ENCODE peak calls at places on chromosomes 4 and X, in seven cellular contexts. One of them, this sample, is unnamed.

GRCh38 chrX:39972340-39972739 is 125.4 kb downstream of the BCOR start:
- DNase-seq in GM12892: no peak
- DNase-seq in stimulated activated CD4-positive, alpha-beta T cell treated with anti-CD3 and anti-CD28 coated beads, Interleukin-12 subunit alpha, Interleukin-12 subunit beta, amount 100 ng/mL, for 4 hours: no peak
- DNase-seq in RCC 7860: no peak
- DNase-seq in fibroblast of pulmonary artery: peak; percentile 23
- DNase-seq in progenitor cell of endocrine pancreas: no peak
- DNase-seq in head of caudate nucleus: no peak
- DNase-seq in this sample: no peak

GRCh38 chr4:119536572-119537528 is 91.8 kb downstream of the PDE5A start:
- DNase-seq in fibroblast of pulmonary artery: peak; percentile 49
- DNase-seq in head of caudate nucleus: no peak
- DNase-seq in GM12892: no peak
- DNase-seq in progenitor cell of endocrine pancreas: no peak
- DNase-seq in stimulated activated CD4-positive, alpha-beta T cell treated with anti-CD3 and anti-CD28 coated beads, Interleukin-12 subunit alpha, Interleukin-12 subunit beta, amount 100 ng/mL, for 4 hours: no peak
- DNase-seq in RCC 7860: no peak
- DNase-seq in this sample: no peak

GRCh38 chrX:16695079-16695676 is 17.3 kb downstream of the CTPS2 start:
- DNase-seq in RCC 7860: peak; percentile 27
- DNase-seq in stimulated activated CD4-positive, alpha-beta T cell treated with anti-CD3 and anti-CD28 coated beads, Interleukin-12 subunit alpha, Interleukin-12 subunit beta, amount 100 ng/mL, for 4 hours: peak; percentile 63
- DNase-seq in head of caudate nucleus: peak; percentile 71
- DNase-seq in GM12892: peak; percentile 29
- DNase-seq in progenitor cell of endocrine pancreas: peak; percentile 59
- DNase-seq in fibroblast of pulmonary artery: peak; percentile 62
- DNase-seq in this sample: peak; percentile 90

GRCh38 chrX:53354669-53355068 is 67.8 kb downstream of the SMC1A start:
- DNase-seq in fibroblast of pulmonary artery: peak; percentile 29
- DNase-seq in head of caudate nucleus: no peak
- DNase-seq in GM12892: no peak
- DNase-seq in stimulated activated CD4-positive, alpha-beta T cell treated with anti-CD3 and anti-CD28 coated beads, Interleukin-12 subunit alpha, Interleukin-12 subunit beta, amount 100 ng/mL, for 4 hours: no peak
- DNase-seq in progenitor cell of endocrine pancreas: no peak
- DNase-seq in RCC 7860: no peak
- DNase-seq in this sample: no peak

GRCh38 chr4:21819086-21819485 is 129.5 kb downstream of the KCNIP4 start:
- DNase-seq in head of caudate nucleus: no peak
- DNase-seq in GM12892: no peak
- DNase-seq in fibroblast of pulmonary artery: peak; percentile 64
- DNase-seq in RCC 7860: no peak
- DNase-seq in stimulated activated CD4-positive, alpha-beta T cell treated with anti-CD3 and anti-CD28 coated beads, Interleukin-12 subunit alpha, Interleukin-12 subunit beta, amount 100 ng/mL, for 4 hours: no peak
- DNase-seq in progenitor cell of endocrine pancreas: no peak
- DNase-seq in this sample: no peak

GRCh38 chr4:10461850-10462400 is 4.7 kb upstream of the ZNF518B start:
- DNase-seq in RCC 7860: no peak
- DNase-seq in progenitor cell of endocrine pancreas: no peak
- DNase-seq in fibroblast of pulmonary artery: no peak
- DNase-seq in head of caudate nucleus: no peak
- DNase-seq in stimulated activated CD4-positive, alpha-beta T cell treated with anti-CD3 and anti-CD28 coated beads, Interleukin-12 subunit alpha, Interleukin-12 subunit beta, amount 100 ng/mL, for 4 hours: no peak
- DNase-seq in GM12892: no peak
- DNase-seq in this sample: no peak

GRCh38 chrX:103503163-103503852 is 16.0 kb downstream of the RAB40A start:
- DNase-seq in stimulated activated CD4-positive, alpha-beta T cell treated with anti-CD3 and anti-CD28 coated beads, Interleukin-12 subunit alpha, Interleukin-12 subunit beta, amount 100 ng/mL, for 4 hours: no peak
- DNase-seq in fibroblast of pulmonary artery: no peak
- DNase-seq in progenitor cell of endocrine pancreas: no peak
- DNase-seq in GM12892: no peak
- DNase-seq in head of caudate nucleus: no peak
- DNase-seq in RCC 7860: no peak
- DNase-seq in this sample: no peak

GRCh38 chr4:147480891-147481576 is at the start of gene EDNRA:
- DNase-seq in head of caudate nucleus: no peak
- DNase-seq in stimulated activated CD4-positive, alpha-beta T cell treated with anti-CD3 and anti-CD28 coated beads, Interleukin-12 subunit alpha, Interleukin-12 subunit beta, amount 100 ng/mL, for 4 hours: no peak
- DNase-seq in RCC 7860: no peak
- DNase-seq in fibroblast of pulmonary artery: peak; percentile 54
- DNase-seq in progenitor cell of endocrine pancreas: peak; percentile 33
- DNase-seq in GM12892: no peak
- DNase-seq in this sample: no peak

GRCh38 chr4:24730256-24731001 is 64.9 kb upstream of the SOD3 start:
- DNase-seq in head of caudate nucleus: peak; percentile 17
- DNase-seq in stimulated activated CD4-positive, alpha-beta T cell treated with anti-CD3 and anti-CD28 coated beads, Interleukin-12 subunit alpha, Interleukin-12 subunit beta, amount 100 ng/mL, for 4 hours: no peak
- DNase-seq in GM12892: no peak
- DNase-seq in RCC 7860: no peak
- DNase-seq in fibroblast of pulmonary artery: peak; percentile 28
- DNase-seq in progenitor cell of endocrine pancreas: no peak
- DNase-seq in this sample: no peak

GRCh38 chrX:132692066-132692465 is 203.2 kb upstream of the MBNL3 start:
- DNase-seq in fibroblast of pulmonary artery: peak; percentile 11
- DNase-seq in GM12892: no peak
- DNase-seq in RCC 7860: no peak
- DNase-seq in head of caudate nucleus: no peak
- DNase-seq in progenitor cell of endocrine pancreas: no peak
- DNase-seq in stimulated activated CD4-positive, alpha-beta T cell treated with anti-CD3 and anti-CD28 coated beads, Interleukin-12 subunit alpha, Interleukin-12 subunit beta, amount 100 ng/mL, for 4 hours: no peak
- DNase-seq in this sample: no peak

GRCh38 chr4:140061194-140061593 is 92.8 kb downstream of the MAML3 start:
- DNase-seq in RCC 7860: no peak
- DNase-seq in head of caudate nucleus: no peak
- DNase-seq in progenitor cell of endocrine pancreas: no peak
- DNase-seq in GM12892: no peak
- DNase-seq in stimulated activated CD4-positive, alpha-beta T cell treated with anti-CD3 and anti-CD28 coated beads, Interleukin-12 subunit alpha, Interleukin-12 subunit beta, amount 100 ng/mL, for 4 hours: no peak
- DNase-seq in fibroblast of pulmonary artery: peak; percentile 56
- DNase-seq in this sample: no peak

GRCh38 chr4:142984871-142985585 is 138.9 kb upstream of the INPP4B start:
- DNase-seq in RCC 7860: no peak
- DNase-seq in stimulated activated CD4-positive, alpha-beta T cell treated with anti-CD3 and anti-CD28 coated beads, Interleukin-12 subunit alpha, Interleukin-12 subunit beta, amount 100 ng/mL, for 4 hours: no peak
- DNase-seq in head of caudate nucleus: no peak
- DNase-seq in GM12892: no peak
- DNase-seq in progenitor cell of endocrine pancreas: no peak
- DNase-seq in fibroblast of pulmonary artery: peak; percentile 18
- DNase-seq in this sample: no peak

GRCh38 chrX:75596178-75596577 is 73.3 kb upstream of the ZDHHC15 start:
- DNase-seq in progenitor cell of endocrine pancreas: no peak
- DNase-seq in head of caudate nucleus: no peak
- DNase-seq in fibroblast of pulmonary artery: peak; percentile 1
- DNase-seq in stimulated activated CD4-positive, alpha-beta T cell treated with anti-CD3 and anti-CD28 coated beads, Interleukin-12 subunit alpha, Interleukin-12 subunit beta, amount 100 ng/mL, for 4 hours: no peak
- DNase-seq in GM12892: no peak
- DNase-seq in RCC 7860: no peak
- DNase-seq in this sample: no peak

GRCh38 chr4:5206391-5206790 is 155.1 kb downstream of the STK32B start:
- DNase-seq in head of caudate nucleus: peak; percentile 63
- DNase-seq in progenitor cell of endocrine pancreas: no peak
- DNase-seq in stimulated activated CD4-positive, alpha-beta T cell treated with anti-CD3 and anti-CD28 coated beads, Interleukin-12 subunit alpha, Interleukin-12 subunit beta, amount 100 ng/mL, for 4 hours: no peak
- DNase-seq in GM12892: no peak
- DNase-seq in RCC 7860: peak; percentile 66
- DNase-seq in fibroblast of pulmonary artery: peak; percentile 55
- DNase-seq in this sample: no peak

GRCh38 chrX:18793601-18794089 is 86.2 kb downstream of the PPEF1 start:
- DNase-seq in progenitor cell of endocrine pancreas: no peak
- DNase-seq in stimulated activated CD4-positive, alpha-beta T cell treated with anti-CD3 and anti-CD28 coated beads, Interleukin-12 subunit alpha, Interleukin-12 subunit beta, amount 100 ng/mL, for 4 hours: no peak
- DNase-seq in RCC 7860: no peak
- DNase-seq in GM12892: no peak
- DNase-seq in head of caudate nucleus: no peak
- DNase-seq in fibroblast of pulmonary artery: no peak
- DNase-seq in this sample: no peak

GRCh38 chr4:102429553-102429952 is 71.6 kb upstream of the NFKB1 start:
- DNase-seq in fibroblast of pulmonary artery: peak; percentile 92
- DNase-seq in RCC 7860: peak; percentile 93
- DNase-seq in GM12892: no peak
- DNase-seq in stimulated activated CD4-positive, alpha-beta T cell treated with anti-CD3 and anti-CD28 coated beads, Interleukin-12 subunit alpha, Interleukin-12 subunit beta, amount 100 ng/mL, for 4 hours: no peak
- DNase-seq in head of caudate nucleus: no peak
- DNase-seq in progenitor cell of endocrine pancreas: no peak
- DNase-seq in this sample: no peak

GRCh38 chrX:101078716-101079115 is at the start of gene TMEM35A:
- DNase-seq in stimulated activated CD4-positive, alpha-beta T cell treated with anti-CD3 and anti-CD28 coated beads, Interleukin-12 subunit alpha, Interleukin-12 subunit beta, amount 100 ng/mL, for 4 hours: no peak
- DNase-seq in RCC 7860: no peak
- DNase-seq in progenitor cell of endocrine pancreas: no peak
- DNase-seq in fibroblast of pulmonary artery: peak; percentile 45
- DNase-seq in GM12892: no peak
- DNase-seq in head of caudate nucleus: peak; percentile 34
- DNase-seq in this sample: no peak